ENCODE peak calls at places on chromosomes 1 and 21, in seven cellular contexts. One of them, this sample, is unnamed.

GRCh38 chr1:8356256-8357209 is 38.6 kb downstream of the SLC45A1 start:
- DNase-seq in activated CD8-positive, alpha-beta T cell treated with anti-CD3 and anti-CD28 coated beads for 36 hours: no peak
- DNase-seq in left ventricle myocardium inferior: no peak
- DNase-seq in dorsolateral prefrontal cortex: no peak
- DNase-seq in choroid plexus epithelial cell: no peak
- DNase-seq in heart right ventricle: no peak
- DNase-seq in glutamatergic neuron: no peak
- DNase-seq in this sample: no peak

GRCh38 chr1:58964428-58964827 is 180.6 kb upstream of the JUN start:
- DNase-seq in heart right ventricle: no peak
- DNase-seq in choroid plexus epithelial cell: no peak
- DNase-seq in activated CD8-positive, alpha-beta T cell treated with anti-CD3 and anti-CD28 coated beads for 36 hours: no peak
- DNase-seq in dorsolateral prefrontal cortex: no peak
- DNase-seq in left ventricle myocardium inferior: no peak
- DNase-seq in glutamatergic neuron: no peak
- DNase-seq in this sample: no peak

GRCh38 chr21:34609951-34610549 is 4.9 kb downstream of the RCAN1 start:
- DNase-seq in dorsolateral prefrontal cortex: no peak
- DNase-seq in choroid plexus epithelial cell: no peak
- DNase-seq in heart right ventricle: no peak
- DNase-seq in left ventricle myocardium inferior: no peak
- DNase-seq in activated CD8-positive, alpha-beta T cell treated with anti-CD3 and anti-CD28 coated beads for 36 hours: no peak
- DNase-seq in glutamatergic neuron: no peak
- DNase-seq in this sample: no peak

GRCh38 chr1:51768971-51769601 is 109.4 kb downstream of the NRDC start:
- DNase-seq in choroid plexus epithelial cell: peak
- DNase-seq in glutamatergic neuron: no peak
- DNase-seq in activated CD8-positive, alpha-beta T cell treated with anti-CD3 and anti-CD28 coated beads for 36 hours: peak
- DNase-seq in heart right ventricle: no peak
- DNase-seq in left ventricle myocardium inferior: no peak
- DNase-seq in dorsolateral prefrontal cortex: no peak
- DNase-seq in this sample: peak

GRCh38 chr1:225529726-225530125 is 101.9 kb upstream of the LBR start:
- DNase-seq in activated CD8-positive, alpha-beta T cell treated with anti-CD3 and anti-CD28 coated beads for 36 hours: no peak
- DNase-seq in dorsolateral prefrontal cortex: no peak
- DNase-seq in left ventricle myocardium inferior: no peak
- DNase-seq in heart right ventricle: no peak
- DNase-seq in glutamatergic neuron: no peak
- DNase-seq in choroid plexus epithelial cell: no peak
- DNase-seq in this sample: no peak

GRCh38 chr21:15170614-15171013 is 105.8 kb upstream of the NRIP1 start:
- DNase-seq in activated CD8-positive, alpha-beta T cell treated with anti-CD3 and anti-CD28 coated beads for 36 hours: no peak
- DNase-seq in glutamatergic neuron: no peak
- DNase-seq in left ventricle myocardium inferior: no peak
- DNase-seq in dorsolateral prefrontal cortex: no peak
- DNase-seq in choroid plexus epithelial cell: no peak
- DNase-seq in heart right ventricle: no peak
- DNase-seq in this sample: no peak

GRCh38 chr1:80392529-80392928 is 1386.0 kb upstream of the ADGRL4 start:
- DNase-seq in choroid plexus epithelial cell: peak
- DNase-seq in dorsolateral prefrontal cortex: no peak
- DNase-seq in left ventricle myocardium inferior: no peak
- DNase-seq in glutamatergic neuron: no peak
- DNase-seq in activated CD8-positive, alpha-beta T cell treated with anti-CD3 and anti-CD28 coated beads for 36 hours: no peak
- DNase-seq in heart right ventricle: no peak
- DNase-seq in this sample: no peak

GRCh38 chr1:19390901-19391595 is 78.9 kb downstream of the SLC66A1 start:
- DNase-seq in heart right ventricle: peak
- DNase-seq in choroid plexus epithelial cell: peak
- DNase-seq in glutamatergic neuron: peak
- DNase-seq in left ventricle myocardium inferior: peak
- DNase-seq in dorsolateral prefrontal cortex: no peak
- DNase-seq in activated CD8-positive, alpha-beta T cell treated with anti-CD3 and anti-CD28 coated beads for 36 hours: peak
- DNase-seq in this sample: peak

GRCh38 chr21:45950740-45951515 is 30.6 kb upstream of the COL6A1 start:
- DNase-seq in activated CD8-positive, alpha-beta T cell treated with anti-CD3 and anti-CD28 coated beads for 36 hours: no peak
- DNase-seq in choroid plexus epithelial cell: peak
- DNase-seq in glutamatergic neuron: no peak
- DNase-seq in heart right ventricle: peak
- DNase-seq in dorsolateral prefrontal cortex: no peak
- DNase-seq in left ventricle myocardium inferior: peak
- DNase-seq in this sample: no peak

GRCh38 chr1:58356402-58356801 is 190.1 kb downstream of the OMA1 start:
- DNase-seq in choroid plexus epithelial cell: no peak
- DNase-seq in activated CD8-positive, alpha-beta T cell treated with anti-CD3 and anti-CD28 coated beads for 36 hours: no peak
- DNase-seq in left ventricle myocardium inferior: no peak
- DNase-seq in dorsolateral prefrontal cortex: no peak
- DNase-seq in glutamatergic neuron: no peak
- DNase-seq in heart right ventricle: no peak
- DNase-seq in this sample: no peak

GRCh38 chr1:47688161-47688560 is 250.3 kb downstream of the FOXD2 start:
- DNase-seq in activated CD8-positive, alpha-beta T cell treated with anti-CD3 and anti-CD28 coated beads for 36 hours: no peak
- DNase-seq in dorsolateral prefrontal cortex: no peak
- DNase-seq in glutamatergic neuron: no peak
- DNase-seq in left ventricle myocardium inferior: no peak
- DNase-seq in choroid plexus epithelial cell: no peak
- DNase-seq in heart right ventricle: no peak
- DNase-seq in this sample: no peak

DNA sequence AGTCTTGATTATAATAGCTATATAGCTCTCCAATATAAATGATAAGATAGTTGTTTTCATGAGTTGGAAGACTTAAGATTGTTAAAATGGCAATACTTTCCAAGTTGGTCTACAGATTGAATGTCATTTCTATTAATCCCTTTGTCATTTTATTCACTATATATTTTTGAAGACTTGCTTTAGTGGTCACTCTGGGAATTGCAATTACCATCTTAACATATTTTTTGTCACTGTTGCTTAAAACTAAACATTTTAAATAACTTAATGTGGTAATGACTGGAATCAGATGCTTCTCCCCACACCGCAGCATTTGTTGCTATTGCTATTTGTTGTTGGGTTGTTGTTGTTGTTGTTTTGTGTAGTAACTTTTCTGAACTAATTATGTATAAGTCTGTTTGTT is 1592.9 kb downstream of the MRPL39 start:
- DNase-seq in dorsolateral prefrontal cortex: no peak
- DNase-seq in left ventricle myocardium inferior: no peak
- DNase-seq in choroid plexus epithelial cell: peak
- DNase-seq in activated CD8-positive, alpha-beta T cell treated with anti-CD3 and anti-CD28 coated beads for 36 hours: no peak
- DNase-seq in glutamatergic neuron: no peak
- DNase-seq in heart right ventricle: no peak
- DNase-seq in this sample: no peak
- TF ChIP-seq CTCF in dorsolateral prefrontal cortex: peak
- TF ChIP-seq CTCF in left ventricle myocardium inferior: no peak
- TF ChIP-seq CTCF in choroid plexus epithelial cell: no peak
- TF ChIP-seq CTCF in activated CD8-positive, alpha-beta T cell treated with anti-CD3 and anti-CD28 coated beads for 36 hours: peak
- TF ChIP-seq CTCF in glutamatergic neuron: peak
- TF ChIP-seq CTCF in heart right ventricle: peak
- TF ChIP-seq CTCF in this sample: peak

GRCh38 chr1:27392778-27393635 is 585 bp downstream of the GPR3 start:
- DNase-seq in activated CD8-positive, alpha-beta T cell treated with anti-CD3 and anti-CD28 coated beads for 36 hours: no peak
- DNase-seq in glutamatergic neuron: peak
- DNase-seq in choroid plexus epithelial cell: no peak
- DNase-seq in left ventricle myocardium inferior: no peak
- DNase-seq in heart right ventricle: no peak
- DNase-seq in dorsolateral prefrontal cortex: no peak
- DNase-seq in this sample: no peak
- TF ChIP-seq CTCF in activated CD8-positive, alpha-beta T cell treated with anti-CD3 and anti-CD28 coated beads for 36 hours: peak
- TF ChIP-seq CTCF in glutamatergic neuron: no peak
- TF ChIP-seq CTCF in choroid plexus epithelial cell: peak
- TF ChIP-seq CTCF in left ventricle myocardium inferior: no peak
- TF ChIP-seq CTCF in heart right ventricle: no peak
- TF ChIP-seq CTCF in dorsolateral prefrontal cortex: no peak
- TF ChIP-seq CTCF in this sample: no peak

DNA sequence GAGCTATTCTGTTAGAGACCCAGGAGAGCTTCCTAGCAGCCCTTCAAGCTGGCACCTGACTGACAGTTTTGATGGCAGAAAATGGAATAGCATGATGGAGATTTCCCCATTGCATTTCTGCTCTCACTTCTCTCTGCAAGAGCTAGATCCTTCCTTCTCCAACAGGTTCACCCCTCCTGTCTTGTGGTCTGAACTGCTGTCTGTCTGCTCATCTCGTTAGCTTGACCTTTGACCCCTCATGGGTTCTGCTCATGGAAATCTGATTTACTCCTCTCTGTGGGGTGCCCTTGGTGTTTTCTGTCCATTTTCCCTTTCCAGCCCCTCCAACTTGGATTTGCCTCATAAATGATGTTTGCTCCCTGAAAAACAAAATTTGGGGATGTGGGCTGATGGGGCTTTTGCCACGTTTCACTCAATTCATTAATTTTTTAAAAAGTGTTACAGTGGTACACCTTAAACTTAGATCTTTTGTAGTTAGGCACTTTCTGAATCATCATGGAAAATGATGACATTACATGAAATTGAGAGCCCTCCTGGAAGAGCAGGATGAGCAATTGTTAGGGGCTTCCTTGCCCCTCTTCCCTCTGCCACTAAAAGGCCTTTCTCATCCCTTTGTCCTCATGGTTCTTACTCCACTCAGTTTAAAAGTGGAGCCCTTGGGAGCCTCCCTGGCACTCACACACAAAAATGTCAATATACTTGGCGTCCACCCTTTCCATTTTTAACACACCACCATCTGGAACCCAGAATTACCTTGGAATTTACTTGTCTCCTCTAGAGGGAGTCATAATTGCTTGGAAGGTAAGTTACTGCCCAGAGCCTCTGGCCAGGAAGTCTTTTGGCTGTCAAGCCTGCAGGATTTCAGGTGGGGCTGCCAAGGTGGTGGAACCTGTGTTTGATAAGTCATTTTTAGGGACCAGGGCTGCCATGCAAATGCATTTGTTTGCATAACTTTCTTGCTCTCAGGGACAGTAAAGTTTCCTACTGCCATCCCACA is 31.9 kb upstream of the IL19 start:
- DNase-seq in choroid plexus epithelial cell: peak
- DNase-seq in glutamatergic neuron: no peak
- DNase-seq in dorsolateral prefrontal cortex: no peak
- DNase-seq in heart right ventricle: no peak
- DNase-seq in left ventricle myocardium inferior: no peak
- DNase-seq in activated CD8-positive, alpha-beta T cell treated with anti-CD3 and anti-CD28 coated beads for 36 hours: peak
- DNase-seq in this sample: no peak
- TF ChIP-seq CTCF in choroid plexus epithelial cell: peak
- TF ChIP-seq CTCF in glutamatergic neuron: peak
- TF ChIP-seq CTCF in dorsolateral prefrontal cortex: peak
- TF ChIP-seq CTCF in heart right ventricle: peak
- TF ChIP-seq CTCF in left ventricle myocardium inferior: peak
- TF ChIP-seq CTCF in activated CD8-positive, alpha-beta T cell treated with anti-CD3 and anti-CD28 coated beads for 36 hours: no peak
- TF ChIP-seq CTCF in this sample: no peak

GRCh38 chr1:204619721-204620120 is 65.8 kb downstream of the LRRN2 start:
- DNase-seq in activated CD8-positive, alpha-beta T cell treated with anti-CD3 and anti-CD28 coated beads for 36 hours: no peak
- DNase-seq in left ventricle myocardium inferior: no peak
- DNase-seq in heart right ventricle: no peak
- DNase-seq in glutamatergic neuron: no peak
- DNase-seq in choroid plexus epithelial cell: no peak
- DNase-seq in dorsolateral prefrontal cortex: no peak
- DNase-seq in this sample: no peak
- TF ChIP-seq CTCF in activated CD8-positive, alpha-beta T cell treated with anti-CD3 and anti-CD28 coated beads for 36 hours: no peak
- TF ChIP-seq CTCF in left ventricle myocardium inferior: no peak
- TF ChIP-seq CTCF in heart right ventricle: no peak
- TF ChIP-seq CTCF in glutamatergic neuron: no peak
- TF ChIP-seq CTCF in choroid plexus epithelial cell: peak
- TF ChIP-seq CTCF in dorsolateral prefrontal cortex: peak
- TF ChIP-seq CTCF in this sample: no peak

GRCh38 chr1:237681210-237681609 is 209.5 kb downstream of the ZP4 start:
- DNase-seq in choroid plexus epithelial cell: no peak
- DNase-seq in glutamatergic neuron: no peak
- DNase-seq in heart right ventricle: no peak
- DNase-seq in dorsolateral prefrontal cortex: no peak
- DNase-seq in activated CD8-positive, alpha-beta T cell treated with anti-CD3 and anti-CD28 coated beads for 36 hours: no peak
- DNase-seq in left ventricle myocardium inferior: no peak
- DNase-seq in this sample: no peak

GRCh38 chr1:237672748-237673147 is 218.0 kb downstream of the ZP4 start:
- DNase-seq in left ventricle myocardium inferior: no peak
- DNase-seq in heart right ventricle: no peak
- DNase-seq in glutamatergic neuron: no peak
- DNase-seq in choroid plexus epithelial cell: no peak
- DNase-seq in dorsolateral prefrontal cortex: no peak
- DNase-seq in activated CD8-positive, alpha-beta T cell treated with anti-CD3 and anti-CD28 coated beads for 36 hours: no peak
- DNase-seq in this sample: no peak

GRCh38 chr1:237679687-237680086 is 211.0 kb downstream of the ZP4 start:
- DNase-seq in activated CD8-positive, alpha-beta T cell treated with anti-CD3 and anti-CD28 coated beads for 36 hours: no peak
- DNase-seq in choroid plexus epithelial cell: no peak
- DNase-seq in left ventricle myocardium inferior: no peak
- DNase-seq in glutamatergic neuron: no peak
- DNase-seq in dorsolateral prefrontal cortex: no peak
- DNase-seq in heart right ventricle: no peak
- DNase-seq in this sample: no peak

DNA sequence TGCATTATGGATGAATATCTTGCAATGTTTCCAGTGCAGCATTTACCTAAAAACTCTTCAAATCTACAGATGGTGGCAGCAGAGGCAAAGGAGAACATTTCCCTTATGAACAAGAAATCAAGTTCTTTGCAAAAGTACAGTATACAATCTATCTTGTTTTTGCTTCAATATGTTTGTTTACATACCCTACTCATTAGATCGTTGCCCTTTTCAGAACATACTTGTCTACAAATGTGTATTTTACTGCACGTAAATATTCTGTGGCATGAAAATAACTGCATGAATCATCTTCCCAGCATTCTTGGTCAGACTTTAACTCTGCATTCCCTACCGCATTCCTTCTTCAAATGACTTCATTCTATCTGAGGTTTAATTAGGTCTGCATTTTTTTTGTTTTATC is 212.7 kb downstream of the ZP4 start:
- DNase-seq in dorsolateral prefrontal cortex: no peak
- DNase-seq in heart right ventricle: no peak
- DNase-seq in choroid plexus epithelial cell: peak
- DNase-seq in left ventricle myocardium inferior: no peak
- DNase-seq in glutamatergic neuron: no peak
- DNase-seq in activated CD8-positive, alpha-beta T cell treated with anti-CD3 and anti-CD28 coated beads for 36 hours: no peak
- DNase-seq in this sample: no peak
- TF ChIP-seq CTCF in dorsolateral prefrontal cortex: peak
- TF ChIP-seq CTCF in heart right ventricle: no peak
- TF ChIP-seq CTCF in choroid plexus epithelial cell: no peak
- TF ChIP-seq CTCF in left ventricle myocardium inferior: no peak
- TF ChIP-seq CTCF in glutamatergic neuron: no peak
- TF ChIP-seq CTCF in activated CD8-positive, alpha-beta T cell treated with anti-CD3 and anti-CD28 coated beads for 36 hours: no peak
- TF ChIP-seq CTCF in this sample: peak

GRCh38 chr1:221887758-221888157 is 145.9 kb upstream of the DUSP10 start:
- DNase-seq in dorsolateral prefrontal cortex: no peak
- DNase-seq in glutamatergic neuron: no peak
- DNase-seq in activated CD8-positive, alpha-beta T cell treated with anti-CD3 and anti-CD28 coated beads for 36 hours: no peak
- DNase-seq in heart right ventricle: no peak
- DNase-seq in left ventricle myocardium inferior: no peak
- DNase-seq in choroid plexus epithelial cell: no peak
- DNase-seq in this sample: no peak
- TF ChIP-seq CTCF in dorsolateral prefrontal cortex: no peak
- TF ChIP-seq CTCF in glutamatergic neuron: no peak
- TF ChIP-seq CTCF in activated CD8-positive, alpha-beta T cell treated with anti-CD3 and anti-CD28 coated beads for 36 hours: no peak
- TF ChIP-seq CTCF in heart right ventricle: no peak
- TF ChIP-seq CTCF in left ventricle myocardium inferior: no peak
- TF ChIP-seq CTCF in choroid plexus epithelial cell: no peak
- TF ChIP-seq CTCF in this sample: no peak

GRCh38 chr21:29024474-29025327 is at the start of gene USP16:
- DNase-seq in heart right ventricle: peak
- DNase-seq in left ventricle myocardium inferior: peak
- DNase-seq in activated CD8-positive, alpha-beta T cell treated with anti-CD3 and anti-CD28 coated beads for 36 hours: peak
- DNase-seq in choroid plexus epithelial cell: peak
- DNase-seq in glutamatergic neuron: peak
- DNase-seq in dorsolateral prefrontal cortex: peak
- DNase-seq in this sample: peak
- TF ChIP-seq CTCF in heart right ventricle: peak
- TF ChIP-seq CTCF in left ventricle myocardium inferior: peak
- TF ChIP-seq CTCF in activated CD8-positive, alpha-beta T cell treated with anti-CD3 and anti-CD28 coated beads for 36 hours: no peak
- TF ChIP-seq CTCF in choroid plexus epithelial cell: peak
- TF ChIP-seq CTCF in glutamatergic neuron: no peak
- TF ChIP-seq CTCF in dorsolateral prefrontal cortex: no peak
- TF ChIP-seq CTCF in this sample: no peak

GRCh38 chr1:228308628-228309547 is 97.7 kb downstream of the TRIM11 start:
- DNase-seq in glutamatergic neuron: no peak
- DNase-seq in choroid plexus epithelial cell: no peak
- DNase-seq in activated CD8-positive, alpha-beta T cell treated with anti-CD3 and anti-CD28 coated beads for 36 hours: no peak
- DNase-seq in left ventricle myocardium inferior: no peak
- DNase-seq in dorsolateral prefrontal cortex: no peak
- DNase-seq in heart right ventricle: no peak
- DNase-seq in this sample: no peak
- TF ChIP-seq CTCF in glutamatergic neuron: no peak
- TF ChIP-seq CTCF in choroid plexus epithelial cell: no peak
- TF ChIP-seq CTCF in activated CD8-positive, alpha-beta T cell treated with anti-CD3 and anti-CD28 coated beads for 36 hours: peak
- TF ChIP-seq CTCF in left ventricle myocardium inferior: no peak
- TF ChIP-seq CTCF in dorsolateral prefrontal cortex: no peak
- TF ChIP-seq CTCF in heart right ventricle: no peak
- TF ChIP-seq CTCF in this sample: no peak

This sample was measured in nephron progenitor cell.